ENCODE peak calls at places on chromosomes 2 and 18, in nine cellular contexts. K is occipital lobe; D is activated CD8-positive, alpha-beta memory T cell treated with anti-CD3 and anti-CD28 coated beads for 48 hours; A is left ventricle myocardium inferior; S is epithelial cell of esophagus; Q is GM20000; E is EH; Z is IMR-90; X is OCI-LY7. F is an unnamed sample.

GRCh38 chr2:28291811-28292455 is 100.7 kb upstream of the FOSL2 start:
- DNase-seq in E (peak), X (no peak), Q (no peak), D (no peak), S (no peak), Z (peak), K (no peak), A (no peak), F (no peak)

GRCh38 chr18:76491801-76492668 is 3.0 kb downstream of the ZNF516 start:
- DNase-seq in X (peak), S (peak), Z (peak), K (no peak), Q (no peak), A (no peak), E (peak), D (no peak), F (no peak)

GRCh38 chr2:226187601-226188000 is 612.0 kb downstream of the IRS1 start:
- DNase-seq in X (no peak), S (no peak), A (no peak), D (no peak), Z (peak), Q (no peak), K (no peak), E (peak), F (no peak)

GRCh38 chr2:101307503-101307902 is 998 bp downstream of the RNF149 start:
- DNase-seq in Q (peak), A (no peak), E (peak), K (no peak), X (no peak), Z (no peak), D (no peak), S (peak), F (no peak)

GRCh38 chr2:207054521-207054920 is 111.2 kb downstream of the KLF7 start:
- DNase-seq in E (peak), X (no peak), Q (no peak), Z (peak), D (no peak), S (peak), A (no peak), K (no peak), F (no peak)

GRCh38 chr2:102549027-102549426 is 70.3 kb upstream of the SLC9A2 start:
- DNase-seq in Z (no peak), E (no peak), Q (no peak), X (peak), D (no peak), A (no peak), K (no peak), S (no peak), F (no peak)

GRCh38 chr2:12534646-12535263 is 182.0 kb upstream of the TRIB2 start:
- DNase-seq in K (no peak), X (no peak), Q (no peak), Z (peak), A (no peak), E (peak), D (no peak), S (peak), F (peak)

GRCh38 chr2:237691908-237692600 is 64.7 kb downstream of the LRRFIP1 start:
- DNase-seq in A (peak), S (peak), Z (peak), X (peak), Q (peak), K (peak), D (peak), E (peak), F (peak)

GRCh38 chr2:172285010-172285621 is 142.3 kb upstream of the ITGA6 start:
- DNase-seq in K (no peak), X (no peak), Q (no peak), Z (peak), D (no peak), S (no peak), A (peak), E (peak), F (peak)

GRCh38 chr2:8337321-8337720 is 344.5 kb upstream of the ID2 start:
- DNase-seq in E (no peak), A (no peak), K (no peak), X (peak), S (no peak), Z (no peak), Q (no peak), D (no peak), F (no peak)

GRCh38 chr2:38182518-38183013 is 106.6 kb upstream of the CYP1B1 start:
- DNase-seq in E (no peak), Q (no peak), D (no peak), Z (no peak), A (no peak), S (no peak), X (no peak), K (no peak), F (no peak)

GRCh38 chr2:190984595-190984994 is 29.4 kb downstream of the STAT1 start:
- DNase-seq in X (no peak), S (peak), Q (no peak), D (no peak), K (no peak), E (peak), Z (peak), A (no peak), F (no peak)

GRCh38 chr2:28322887-28323483 is 69.7 kb upstream of the FOSL2 start:
- DNase-seq in S (no peak), Z (peak), E (peak), D (no peak), A (no peak), X (no peak), Q (no peak), K (no peak), F (no peak)

GRCh38 chr18:26618130-26618529 is 69.8 kb upstream of the KCTD1 start:
- DNase-seq in S (no peak), K (no peak), Q (no peak), D (no peak), Z (no peak), E (no peak), X (no peak), A (no peak), F (no peak)

GRCh38 chr2:9107168-9108025 is 99.2 kb upstream of the ASAP2 start:
- DNase-seq in Z (no peak), E (no peak), Q (no peak), S (peak), X (no peak), K (no peak), A (no peak), D (no peak), F (no peak)

GRCh38 chr18:26549103-26549485 is 741 bp upstream of the KCTD1 start:
- DNase-seq in A (peak), K (no peak), Q (peak), Z (peak), S (peak), E (peak), D (no peak), X (peak), F (peak)

GRCh38 chr2:88234760-88235159 is 64.6 kb downstream of the THNSL2 start:
- DNase-seq in E (no peak), S (no peak), K (no peak), X (no peak), Q (no peak), Z (no peak), A (no peak), D (no peak), F (no peak)

GRCh38 chr2:100408941-100409340 is 8.5 kb downstream of the CHST10 start:
- DNase-seq in Z (no peak), X (no peak), K (no peak), E (no peak), S (no peak), D (no peak), A (no peak), Q (no peak), F (no peak)

GRCh38 chr18:28791101-28791500 is 614.2 kb upstream of the CDH2 start:
- DNase-seq in A (no peak), D (no peak), S (no peak), K (no peak), X (no peak), Q (no peak), E (no peak), Z (no peak), F (no peak)

GRCh38 chr2:146986161-146986560 is 858.7 kb upstream of the ACVR2A start:
- DNase-seq in A (no peak), Q (no peak), Z (no peak), K (no peak), D (no peak), X (no peak), S (peak), E (no peak), F (no peak)